ENCODE peak calls at places on chromosomes 3 and 15, in eight cellular contexts. R is sigmoid colon; J is A673; B is endodermal cell; S is CD8-positive, alpha-beta T cell; E is iPS DF 6.9; W is upper lobe of left lung; T is Peyer's patch. A is an unnamed sample. For H3K36me3 and H3K27me3, the result is how much of the 10 kb centered on the place peaks cover.

GRCh38 chr15:52466134-52466701 is 62.5 kb downstream of the MYO5A start:
- DNase-seq in R (peak), J (no peak), B (peak), S (no peak), E (no peak), W (no peak), T (peak), A (peak)

GRCh38 chr3:119352863-119353527 is 58.8 kb downstream of the ARHGAP31 start:
- DNase-seq in R (no peak), J (peak), B (no peak), S (no peak), E (no peak), W (no peak), T (no peak), A (no peak)

GRCh38 chr3:187044206-187044605 is 95.1 kb downstream of the RPL39L start:
- DNase-seq in R (no peak), J (no peak), B (peak), S (no peak), E (no peak), W (peak), T (peak), A (no peak)

GRCh38 chr15:74362482-74362881 is 5.0 kb downstream of the CYP11A1 start:
- DNase-seq in R (no peak), J (no peak), B (no peak), S (no peak), E (no peak), W (no peak), T (no peak), A (no peak)

GRCh38 chr3:9028134-9028533 is 64.9 kb upstream of the RAD18 start:
- DNase-seq in R (peak), J (peak), B (no peak), S (no peak), E (no peak), W (peak), T (peak), A (no peak)

GRCh38 chr15:89333959-89334509 is 590 bp downstream of the POLG start:
- DNase-seq in R (peak), J (no peak), B (no peak), S (no peak), E (no peak), W (no peak), T (no peak), A (no peak)

GRCh38 chr3:1962531-1963090 is 136.1 kb upstream of the CNTN4 start:
- DNase-seq in R (no peak), J (no peak), B (no peak), S (no peak), E (no peak), W (no peak), T (no peak), A (no peak)

GRCh38 chr15:79721256-79721655 is 175.6 kb downstream of the MTHFS start:
- DNase-seq in R (no peak), J (no peak), B (no peak), S (no peak), E (no peak), W (no peak), T (no peak), A (no peak)

GRCh38 chr3:167564612-167565011 is 89.1 kb downstream of the WDR49 start:
- DNase-seq in R (no peak), J (no peak), B (no peak), S (no peak), E (no peak), W (no peak), T (no peak), A (no peak)

GRCh38 chr3:33884204-33884561 is 85.8 kb downstream of the PDCD6IP start:
- DNase-seq in R (no peak), J (peak), B (peak), S (no peak), E (no peak), W (peak), T (no peak), A (no peak)

GRCh38 chr3:71153753-71154152 is 429.8 kb downstream of the FOXP1 start:
- DNase-seq in R (no peak), J (no peak), B (no peak), S (no peak), E (no peak), W (no peak), T (no peak), A (no peak)

DNA sequence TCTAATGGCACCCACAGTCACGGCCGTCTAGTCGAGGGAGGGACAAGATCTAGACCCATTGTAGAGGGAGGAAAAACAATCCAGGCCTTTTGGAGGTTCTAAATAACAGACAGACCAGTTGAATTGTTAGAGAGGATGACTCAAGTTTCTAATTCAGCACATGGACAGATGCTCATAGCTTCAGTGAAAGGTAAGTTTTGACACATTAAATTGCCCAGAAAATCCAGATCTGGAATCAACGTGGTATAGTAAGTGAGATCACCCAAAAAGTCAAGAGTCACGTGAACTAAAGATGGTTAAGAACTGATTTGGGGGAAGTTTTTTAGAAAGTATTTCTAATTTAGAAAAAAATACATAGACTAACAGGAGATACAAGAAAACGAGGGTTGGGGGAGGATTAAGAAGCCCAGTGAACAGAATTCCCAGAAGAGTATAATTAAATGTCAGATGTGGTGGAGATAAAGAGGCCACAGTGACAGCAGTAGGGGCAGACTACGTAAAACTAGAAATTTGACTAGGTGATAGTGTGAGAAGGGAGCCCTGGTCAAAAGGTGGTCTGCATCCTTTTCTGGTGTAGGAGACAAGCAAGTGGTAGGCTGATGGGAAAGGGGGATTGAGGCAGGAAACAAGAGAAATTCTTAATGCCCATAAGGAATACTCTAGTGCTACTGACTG is 47.1 kb downstream of the CAPN7 start:
- DNase-seq in R (no peak), J (no peak), B (no peak), S (no peak), E (no peak), W (no peak), T (no peak), A (no peak)
- H3K36me3 ChIP-seq in R (under half), J (half or more), B (half or more), S (under half), E (under half), W (half or more), T (under half), A (under half)

GRCh38 chr3:146164506-146164905 is 3.5 kb upstream of the PLOD2 start:
- DNase-seq in R (no peak), J (no peak), B (no peak), S (no peak), E (no peak), W (no peak), T (no peak), A (no peak)

GRCh38 chr3:146166450-146167222 is 5.7 kb upstream of the PLOD2 start:
- DNase-seq in R (no peak), J (no peak), B (no peak), S (no peak), E (no peak), W (no peak), T (no peak), A (no peak)

GRCh38 chr3:146164951-146165350 is 4.0 kb upstream of the PLOD2 start:
- DNase-seq in R (no peak), J (no peak), B (no peak), S (no peak), E (no peak), W (no peak), T (peak), A (no peak)

GRCh38 chr3:146165844-146166243 is 4.9 kb upstream of the PLOD2 start:
- DNase-seq in R (no peak), J (no peak), B (no peak), S (no peak), E (no peak), W (no peak), T (no peak), A (no peak)

DNA sequence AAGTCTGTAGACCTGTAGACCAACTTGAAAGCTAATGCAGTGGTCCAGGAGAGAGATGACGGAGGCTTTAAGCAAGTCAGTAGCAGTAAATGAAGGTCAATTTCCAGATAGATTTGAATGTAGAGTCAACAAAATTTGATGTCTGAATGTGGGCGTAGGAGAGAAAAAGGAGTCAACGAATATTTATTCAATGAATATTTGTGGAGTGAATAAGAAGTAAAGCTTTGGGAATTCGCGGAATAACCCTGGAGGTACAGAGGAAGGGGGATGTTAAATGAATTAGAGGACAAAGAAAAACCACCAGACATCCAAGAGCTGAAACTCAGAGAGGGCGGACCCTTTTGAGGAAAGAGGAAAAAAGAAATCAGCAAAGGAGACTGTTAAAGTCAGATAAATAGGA is 4.4 kb upstream of the PLOD2 start:
- DNase-seq in R (no peak), J (no peak), B (no peak), S (no peak), E (no peak), W (no peak), T (no peak), A (no peak)
- H3K4me3 ChIP-seq in R (no peak), J (no peak), B (no peak), S (no peak), E (no peak), W (no peak), T (no peak), A (no peak)

GRCh38 chr3:198090795-198091194 is 130.8 kb downstream of the LMLN start:
- DNase-seq in R (no peak), J (no peak), B (no peak), S (no peak), E (no peak), W (no peak), T (no peak), A (no peak)

GRCh38 chr3:198088421-198088955 is 128.5 kb downstream of the LMLN start:
- DNase-seq in R (no peak), J (no peak), B (no peak), S (no peak), E (no peak), W (no peak), T (no peak), A (no peak)

GRCh38 chr3:198096015-198096414 is 136.0 kb downstream of the LMLN start:
- DNase-seq in R (no peak), J (no peak), B (no peak), S (no peak), E (no peak), W (no peak), T (no peak), A (no peak)

GRCh38 chr3:198093082-198093679 is 133.2 kb downstream of the LMLN start:
- DNase-seq in R (no peak), J (no peak), B (no peak), S (no peak), E (no peak), W (no peak), T (no peak), A (no peak)

GRCh38 chr3:198092276-198092675 is 132.3 kb downstream of the LMLN start:
- DNase-seq in R (no peak), J (no peak), B (no peak), S (no peak), E (no peak), W (no peak), T (no peak), A (no peak)
- H3K27me3 ChIP-seq in R (half or more), J (under half), B (under half), S (under half), E (under half), W (under half), T (under half), A (under half)

GRCh38 chr15:78018445-78018844 is 59.1 kb downstream of the TBC1D2B start:
- DNase-seq in R (no peak), J (no peak), B (no peak), S (no peak), E (no peak), W (no peak), T (no peak), A (no peak)
- H3K36me3 ChIP-seq in R (under half), J (under half), B (under half), S (under half), E (under half), W (half or more), T (under half), A (under half)

GRCh38 chr3:13419356-13420050 is 619 bp downstream of the NUP210 start:
- DNase-seq in R (no peak), J (no peak), B (peak), S (peak), E (no peak), W (peak), T (peak), A (peak)
- H3K4me3 ChIP-seq in R (peak), J (peak), B (peak), S (peak), E (peak), W (peak), T (peak), A (peak)

GRCh38 chr3:113002676-113003075 is 11.9 kb downstream of the GTPBP8 start:
- DNase-seq in R (no peak), J (no peak), B (peak), S (peak), E (no peak), W (no peak), T (peak), A (no peak)
- H3K27me3 ChIP-seq in R (under half), J (under half), B (under half), S (under half), E (under half), W (under half), T (under half), A (under half)

DNA sequence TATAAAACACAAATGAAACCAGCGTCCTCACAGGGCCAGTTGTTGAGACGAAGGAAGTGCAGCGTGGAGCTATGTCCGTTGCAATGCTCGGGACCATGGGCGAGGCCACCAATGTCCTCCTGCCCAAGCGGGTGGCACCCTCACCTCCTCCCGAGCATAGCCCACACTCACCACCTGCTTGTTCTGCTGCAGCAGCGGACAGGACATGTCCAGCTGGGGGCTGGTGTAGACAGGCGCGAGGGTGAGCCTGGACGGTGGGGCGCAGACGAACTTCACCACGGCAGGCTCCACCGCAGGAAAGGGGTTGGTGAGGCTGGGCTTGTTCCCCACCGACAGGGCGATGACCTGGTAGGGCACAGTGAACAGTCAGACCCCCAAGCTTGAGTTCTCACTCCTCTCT is 62.1 kb downstream of the NUP210 start:
- DNase-seq in R (no peak), J (no peak), B (no peak), S (no peak), E (no peak), W (no peak), T (no peak), A (no peak)
- H3K36me3 ChIP-seq in R (under half), J (under half), B (under half), S (half or more), E (under half), W (half or more), T (under half), A (under half)

GRCh38 chr3:195149292-195149691 is 121.7 kb downstream of the XXYLT1 start:
- DNase-seq in R (no peak), J (no peak), B (no peak), S (no peak), E (no peak), W (no peak), T (no peak), A (no peak)

GRCh38 chr3:195148553-195148952 is 122.4 kb downstream of the XXYLT1 start:
- DNase-seq in R (no peak), J (no peak), B (no peak), S (no peak), E (no peak), W (no peak), T (no peak), A (no peak)

GRCh38 chr3:195151866-195152526 is 119.0 kb downstream of the XXYLT1 start:
- DNase-seq in R (no peak), J (peak), B (peak), S (no peak), E (no peak), W (no peak), T (no peak), A (no peak)

GRCh38 chr3:195151402-195151801 is 119.6 kb downstream of the XXYLT1 start:
- DNase-seq in R (no peak), J (no peak), B (no peak), S (no peak), E (no peak), W (no peak), T (no peak), A (no peak)

GRCh38 chr3:195150194-195151118 is 120.5 kb downstream of the XXYLT1 start:
- DNase-seq in R (peak), J (peak), B (peak), S (peak), E (peak), W (peak), T (peak), A (peak)
- H3K4me3 ChIP-seq in R (no peak), J (peak), B (peak), S (peak), E (peak), W (no peak), T (peak), A (peak)